ENCODE peak calls at places on chromosomes 1 and 21, in seven cellular contexts. Z is MV-4-11, W is nucleus accumbens, D is M059J, F is foreskin keratinocyte, U is retinal pigment epithelial cell, M is fibroblast of lung. Y is an unnamed sample.

GRCh38 chr1:53163291-53163768 is 20.9 kb upstream of the SLC1A7 start:
- DNase-seq in Z (no peak), W (no peak), D (no peak), F (no peak), U (no peak), M (no peak), Y (peak; percentile 33)

GRCh38 chr1:54812801-54813478 is 11.8 kb upstream of the TTC22 start:
- DNase-seq in Z (no peak), W (no peak), D (no peak), F (no peak), U (no peak), M (no peak), Y (no peak)

GRCh38 chr1:99407018-99407417 is 142.7 kb downstream of the PLPPR4 start:
- DNase-seq in Z (no peak), W (no peak), D (peak; percentile 19), F (no peak), U (no peak), M (no peak), Y (no peak)

GRCh38 chr1:107010582-107010981 is 45.9 kb upstream of the PRMT6 start:
- DNase-seq in Z (no peak), W (no peak), D (no peak), F (no peak), U (no peak), M (no peak), Y (no peak)

GRCh38 chr21:34994646-34995631 is 54.2 kb downstream of the RUNX1 start:
- DNase-seq in Z (peak; percentile 58), W (no peak), D (peak; percentile 29), F (no peak), U (no peak), M (no peak), Y (peak; percentile 34)

GRCh38 chr1:243713470-243714186 is 136.4 kb downstream of the AKT3 start:
- DNase-seq in Z (peak; percentile 94), W (peak; percentile 11), D (no peak), F (no peak), U (no peak), M (peak; percentile 69), Y (peak; percentile 75)

GRCh38 chr1:152777510-152778137 is 2.7 kb downstream of the LCE1F start:
- DNase-seq in Z (peak; percentile 29), W (no peak), D (peak; percentile 27), F (no peak), U (no peak), M (no peak), Y (peak; percentile 41)

GRCh38 chr1:213448360-213448759 is 397.3 kb downstream of the RPS6KC1 start:
- DNase-seq in Z (no peak), W (no peak), D (no peak), F (no peak), U (no peak), M (no peak), Y (no peak)

GRCh38 chr1:198264271-198264670 is 107.5 kb downstream of the NEK7 start:
- DNase-seq in Z (no peak), W (no peak), D (no peak), F (no peak), U (no peak), M (no peak), Y (no peak)

GRCh38 chr1:1841575-1841991 is 49.3 kb downstream of the GNB1 start:
- DNase-seq in Z (peak; percentile 18), W (no peak), D (no peak), F (no peak), U (no peak), M (no peak), Y (no peak)

GRCh38 chr1:240338837-240339236 is 247.2 kb downstream of the FMN2 start:
- DNase-seq in Z (no peak), W (no peak), D (no peak), F (no peak), U (no peak), M (no peak), Y (no peak)

Y was measured in NB4.